ENCODE peak calls at places on chromosome 6, in ten cellular contexts. J, W, S, A, F, G, H, M, Q and R are unnamed samples.

GRCh38 chr6:11007715-11008608 is 36.1 kb downstream of the ELOVL2 start:
- DNase-seq in J (no peak), W (no peak), S (no peak), A (peak), F (no peak), G (no peak), H (no peak), M (no peak), Q (no peak), R (no peak)

GRCh38 chr6:17035257-17035757 is 66.5 kb upstream of the STMND1 start:
- DNase-seq in J (no peak), W (no peak), S (no peak), A (no peak), F (no peak), G (no peak), H (no peak), M (no peak), Q (no peak), R (no peak)

GRCh38 chr6:129835691-129836090 is 25.4 kb downstream of the TMEM244 start:
- DNase-seq in J (no peak), W (no peak), S (no peak), A (no peak), F (no peak), G (no peak), H (no peak), M (no peak), Q (no peak), R (no peak)

GRCh38 chr6:108565893-108566292 is 5.2 kb downstream of the FOXO3 start:
- DNase-seq in J (peak), W (no peak), S (no peak), A (peak), F (no peak), G (no peak), H (no peak), M (no peak), Q (peak), R (no peak)

GRCh38 chr6:34460796-34461507 is 4.9 kb upstream of the PACSIN1 start:
- DNase-seq in J (no peak), W (no peak), S (no peak), A (peak), F (no peak), G (no peak), H (no peak), M (no peak), Q (no peak), R (no peak)

GRCh38 chr6:156910938-156911337 is 133.8 kb downstream of the ARID1B start:
- DNase-seq in J (no peak), W (no peak), S (no peak), A (peak), F (no peak), G (no peak), H (no peak), M (no peak), Q (no peak), R (no peak)

GRCh38 chr6:37967651-37968050 is 148.1 kb downstream of the ZFAND3 start:
- DNase-seq in J (peak), W (no peak), S (no peak), A (no peak), F (no peak), G (no peak), H (no peak), M (no peak), Q (no peak), R (no peak)

GRCh38 chr6:102812242-102812641 is 1418.7 kb downstream of the GRIK2 start:
- DNase-seq in J (no peak), W (no peak), S (no peak), A (peak), F (no peak), G (no peak), H (no peak), M (no peak), Q (no peak), R (no peak)

GRCh38 chr6:17032595-17033591 is 69.0 kb upstream of the STMND1 start:
- DNase-seq in J (no peak), W (no peak), S (no peak), A (peak), F (no peak), G (no peak), H (peak), M (peak), Q (peak), R (no peak)

GRCh38 chr6:1607557-1608221 is 2.0 kb upstream of the FOXC1 start:
- DNase-seq in J (no peak), W (no peak), S (no peak), A (no peak), F (peak), G (peak), H (no peak), M (no peak), Q (no peak), R (no peak)

GRCh38 chr6:143642403-143642802 is 35.4 kb upstream of the PHACTR2 start:
- DNase-seq in J (no peak), W (no peak), S (no peak), A (peak), F (no peak), G (no peak), H (no peak), M (no peak), Q (no peak), R (no peak)

GRCh38 chr6:408599-409102 is 17.1 kb downstream of the IRF4 start:
- DNase-seq in J (peak), W (no peak), S (no peak), A (peak), F (peak), G (no peak), H (no peak), M (no peak), Q (no peak), R (no peak)

GRCh38 chr6:43128926-43129325 is 42.1 kb upstream of the SRF start:
- DNase-seq in J (no peak), W (no peak), S (no peak), A (no peak), F (no peak), G (peak), H (no peak), M (no peak), Q (no peak), R (no peak)

GRCh38 chr6:121491576-121491975 is 56.1 kb downstream of the GJA1 start:
- DNase-seq in J (no peak), W (no peak), S (no peak), A (no peak), F (no peak), G (no peak), H (no peak), M (no peak), Q (no peak), R (no peak)

GRCh38 chr6:13614126-13614925 is 809 bp upstream of the NOL7 start:
- DNase-seq in J (peak), W (no peak), S (no peak), A (peak), F (peak), G (peak), H (no peak), M (peak), Q (no peak), R (no peak)

GRCh38 chr6:19734061-19734460 is 103.1 kb upstream of the ID4 start:
- DNase-seq in J (no peak), W (no peak), S (no peak), A (peak), F (no peak), G (no peak), H (no peak), M (no peak), Q (no peak), R (no peak)

GRCh38 chr6:41066867-41067304 is 5.3 kb downstream of the OARD1 start:
- DNase-seq in J (peak), W (peak), S (peak), A (peak), F (peak), G (peak), H (no peak), M (no peak), Q (peak), R (no peak)

GRCh38 chr6:170476360-170476759 is 76.7 kb downstream of the PSMB1 start:
- DNase-seq in J (peak), W (no peak), S (no peak), A (no peak), F (no peak), G (no peak), H (no peak), M (no peak), Q (no peak), R (no peak)

GRCh38 chr6:13307508-13307995 is 20.8 kb downstream of the TBC1D7 start:
- DNase-seq in J (no peak), W (no peak), S (no peak), A (peak), F (no peak), G (no peak), H (no peak), M (peak), Q (no peak), R (no peak)

GRCh38 chr6:1839315-1839714 is 229.6 kb downstream of the FOXC1 start:
- DNase-seq in J (no peak), W (no peak), S (no peak), A (no peak), F (no peak), G (no peak), H (no peak), M (no peak), Q (no peak), R (no peak)

GRCh38 chr6:82246802-82247633 is 526 bp downstream of the IBTK start:
- DNase-seq in J (peak), W (peak), S (no peak), A (peak), F (peak), G (no peak), H (no peak), M (peak), Q (no peak), R (peak)

GRCh38 chr6:31820051-31820389 is 4.7 kb downstream of the HSPA1A start:
- DNase-seq in J (no peak), W (no peak), S (no peak), A (no peak), F (no peak), G (no peak), H (no peak), M (no peak), Q (no peak), R (no peak)

GRCh38 chr6:5569491-5569890 is 308.2 kb downstream of the FARS2 start:
- DNase-seq in J (no peak), W (no peak), S (no peak), A (peak), F (no peak), G (no peak), H (no peak), M (no peak), Q (no peak), R (no peak)

GRCh38 chr6:9795880-9796279 is 619.0 kb downstream of the TFAP2A start:
- DNase-seq in J (no peak), W (no peak), S (no peak), A (no peak), F (no peak), G (no peak), H (no peak), M (no peak), Q (no peak), R (no peak)

GRCh38 chr6:128696651-128697391 is 176.4 kb upstream of the PTPRK start:
- DNase-seq in J (no peak), W (no peak), S (no peak), A (peak), F (no peak), G (no peak), H (no peak), M (no peak), Q (no peak), R (no peak)

GRCh38 chr6:121222656-121223055 is 111.6 kb downstream of the TBC1D32 start:
- DNase-seq in J (no peak), W (no peak), S (no peak), A (peak), F (no peak), G (no peak), H (no peak), M (no peak), Q (no peak), R (no peak)

GRCh38 chr6:128990349-128990748 is 107.4 kb downstream of the LAMA2 start:
- DNase-seq in J (no peak), W (no peak), S (no peak), A (no peak), F (no peak), G (no peak), H (no peak), M (no peak), Q (no peak), R (no peak)

GRCh38 chr6:115582386-115582785 is 478.3 kb downstream of the FRK start:
- DNase-seq in J (no peak), W (no peak), S (no peak), A (peak), F (no peak), G (no peak), H (no peak), M (no peak), Q (no peak), R (no peak)

GRCh38 chr6:163398796-163399195 is 15.7 kb upstream of the QKI start:
- DNase-seq in J (peak), W (no peak), S (no peak), A (peak), F (no peak), G (no peak), H (peak), M (no peak), Q (no peak), R (no peak)

GRCh38 chr6:3039384-3039783 is 28.9 kb upstream of the RIPK1 start:
- DNase-seq in J (no peak), W (no peak), S (no peak), A (no peak), F (no peak), G (no peak), H (no peak), M (no peak), Q (no peak), R (no peak)

GRCh38 chr6:35048631-35049083 is 92.5 kb downstream of the TCP11 start:
- DNase-seq in J (no peak), W (no peak), S (no peak), A (peak), F (peak), G (peak), H (peak), M (no peak), Q (no peak), R (no peak)

GRCh38 chr6:149896491-149896890 is 1.4 kb downstream of the RAET1E start:
- DNase-seq in J (peak), W (no peak), S (no peak), A (peak), F (no peak), G (no peak), H (no peak), M (peak), Q (no peak), R (no peak)